ENCODE peak calls at places on chromosomes 16 and 17, in nine cellular contexts. W, X, H, Y, L, G, P, Q and K are unnamed samples.
A peak's percentile ranks its signal among the peaks of the same experiment; 100 is the strongest.

GRCh38 chr16:84215531-84215930 is 24.3 kb downstream of the KCNG4 start:
- DNase-seq in W (no peak), X (no peak), H (no peak), Y (no peak), L (no peak), G (no peak), P (no peak), Q (no peak), K (no peak)

GRCh38 chr17:36703860-36704266 is 102.5 kb downstream of the MRM1 start:
- DNase-seq in W (peak; percentile 48), X (peak; percentile 47), H (no peak), Y (no peak), L (peak; percentile 29), G (peak; percentile 22), P (peak; percentile 15), Q (peak; percentile 22), K (peak; percentile 38)

GRCh38 chr17:32723310-32723955 is 153.5 kb downstream of the MYO1D start:
- DNase-seq in W (no peak), X (no peak), H (no peak), Y (no peak), L (no peak), G (no peak), P (no peak), Q (no peak), K (no peak)

GRCh38 chr16:58492735-58493134 is 7.2 kb upstream of the NDRG4 start:
- DNase-seq in W (no peak), X (no peak), H (no peak), Y (no peak), L (no peak), G (no peak), P (no peak), Q (no peak), K (no peak)

GRCh38 chr17:33964344-33964979 is 290.6 kb upstream of the CCL2 start:
- DNase-seq in W (no peak), X (peak; percentile 27), H (peak; percentile 23), Y (no peak), L (no peak), G (no peak), P (no peak), Q (peak; percentile 20), K (no peak)

GRCh38 chr16:23424292-23424958 is 28.6 kb downstream of the COG7 start:
- DNase-seq in W (no peak), X (peak; percentile 82), H (no peak), Y (peak; percentile 18), L (no peak), G (no peak), P (peak; percentile 84), Q (peak; percentile 90), K (no peak)

GRCh38 chr17:13118311-13118710 is 100.5 kb upstream of the ELAC2 start:
- DNase-seq in W (no peak), X (no peak), H (no peak), Y (no peak), L (no peak), G (no peak), P (no peak), Q (no peak), K (no peak)

GRCh38 chr17:10073026-10073425 is 125.4 kb downstream of the GAS7 start:
- DNase-seq in W (no peak), X (no peak), H (no peak), Y (peak; percentile 9), L (no peak), G (no peak), P (no peak), Q (no peak), K (no peak)

GRCh38 chr17:10103712-10104111 is 94.7 kb downstream of the GAS7 start:
- DNase-seq in W (no peak), X (no peak), H (no peak), Y (no peak), L (no peak), G (no peak), P (no peak), Q (no peak), K (no peak)

GRCh38 chr16:11684231-11685025 is 16.2 kb downstream of the SNN start:
- DNase-seq in W (no peak), X (no peak), H (no peak), Y (no peak), L (no peak), G (no peak), P (no peak), Q (no peak), K (no peak)
- H3K4me1 ChIP-seq in W (peaks cover 79% of the 10 kb centered on the region), X (peaks cover 16% of the 10 kb centered on the region), H (no peaks in the 10 kb centered on the region), Y (peaks cover 7% of the 10 kb centered on the region), L (peaks cover 42% of the 10 kb centered on the region), G (peaks cover 71% of the 10 kb centered on the region), P (peaks cover 8% of the 10 kb centered on the region), Q (peaks cover 22% of the 10 kb centered on the region), K (peaks cover 17% of the 10 kb centered on the region)

DNA sequence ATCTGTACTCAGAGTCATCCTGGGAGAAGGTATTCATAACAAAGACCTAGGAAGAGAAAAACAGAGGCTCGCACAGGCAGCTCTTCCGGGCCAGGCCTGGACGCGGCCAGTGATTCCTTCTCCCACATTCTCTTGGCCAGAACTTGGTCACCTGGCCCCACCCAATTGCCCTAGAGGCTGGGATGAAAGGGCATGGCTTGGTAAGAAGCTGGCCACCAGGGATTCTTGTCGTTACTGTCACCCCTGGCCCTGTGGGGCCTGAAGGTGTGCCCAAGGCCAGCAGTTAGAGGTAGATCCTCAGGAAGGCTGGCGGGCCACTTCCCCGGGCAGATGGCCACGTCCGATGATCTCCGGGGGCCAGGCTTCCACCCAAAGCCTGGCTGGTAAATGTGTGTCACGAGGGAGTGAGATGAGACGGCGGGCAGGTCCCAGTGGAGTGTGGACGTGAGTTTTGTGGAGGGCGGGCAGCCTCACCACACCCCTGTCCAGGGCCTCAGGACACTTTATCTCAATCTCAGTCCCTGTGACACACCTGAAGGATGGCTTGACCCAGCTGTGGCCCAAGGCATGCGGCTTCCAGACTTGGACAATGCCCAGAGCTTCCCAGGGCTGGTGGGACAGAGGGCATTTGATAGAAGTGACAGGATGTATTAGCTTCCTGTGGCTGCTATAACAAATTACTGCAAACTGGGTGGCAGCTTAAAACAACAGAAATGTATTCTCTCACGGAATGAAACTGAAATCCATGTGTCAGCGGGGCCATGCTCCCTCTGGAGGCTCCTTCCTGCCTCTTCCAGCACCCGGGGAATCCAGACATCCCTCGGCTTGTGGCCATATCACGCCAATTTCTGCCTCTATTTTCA is 66.3 kb upstream of the GSE1 start:
- DNase-seq in W (no peak), X (no peak), H (no peak), Y (no peak), L (no peak), G (no peak), P (no peak), Q (no peak), K (no peak)
- TF ChIP-seq CTCF in W (no peak), X (no peak), H (peak; percentile 74), Y (no peak), L (no peak), G (no peak), P (no peak), Q (peak; percentile 12), K (no peak)

GRCh38 chr16:81485824-81486554 is 41.4 kb downstream of the CMIP start:
- DNase-seq in W (no peak), X (no peak), H (no peak), Y (no peak), L (no peak), G (no peak), P (no peak), Q (no peak), K (peak; percentile 92)

GRCh38 chr16:81482329-81483063 is 37.9 kb downstream of the CMIP start:
- DNase-seq in W (no peak), X (no peak), H (no peak), Y (no peak), L (no peak), G (no peak), P (no peak), Q (no peak), K (no peak)

GRCh38 chr16:81485225-81485624 is 40.6 kb downstream of the CMIP start:
- DNase-seq in W (no peak), X (no peak), H (no peak), Y (no peak), L (no peak), G (no peak), P (no peak), Q (no peak), K (no peak)

GRCh38 chr16:81483064-81483969 is 38.7 kb downstream of the CMIP start:
- DNase-seq in W (no peak), X (no peak), H (peak; percentile 36), Y (no peak), L (no peak), G (no peak), P (no peak), Q (no peak), K (no peak)

GRCh38 chr16:81483970-81484595 is 39.5 kb downstream of the CMIP start:
- DNase-seq in W (no peak), X (no peak), H (no peak), Y (no peak), L (no peak), G (no peak), P (no peak), Q (no peak), K (no peak)
- H3K4me1 ChIP-seq in W (peaks cover 72% of the 10 kb centered on the region), X (no peaks in the 10 kb centered on the region), H (peaks cover 72% of the 10 kb centered on the region), Y (peaks cover 10% of the 10 kb centered on the region), L (peaks cover 11% of the 10 kb centered on the region), G (peaks cover 49% of the 10 kb centered on the region), P (peaks cover 7% of the 10 kb centered on the region), Q (peaks cover 100% of the 10 kb centered on the region), K (peaks cover 21% of the 10 kb centered on the region)

GRCh38 chr17:39244600-39245570 is 19.1 kb upstream of the STAC2 start:
- DNase-seq in W (peak; percentile 79), X (peak; percentile 92), H (peak; percentile 85), Y (peak; percentile 90), L (peak; percentile 89), G (peak; percentile 77), P (peak; percentile 90), Q (peak; percentile 91), K (peak; percentile 90)

GRCh38 chr17:39240631-39241030 is 14.9 kb upstream of the STAC2 start:
- DNase-seq in W (no peak), X (no peak), H (no peak), Y (no peak), L (no peak), G (no peak), P (no peak), Q (no peak), K (no peak)

GRCh38 chr17:39244016-39244599 is 18.4 kb upstream of the STAC2 start:
- DNase-seq in W (no peak), X (no peak), H (no peak), Y (no peak), L (no peak), G (no peak), P (no peak), Q (no peak), K (no peak)

GRCh38 chr17:39243155-39243554 is 17.4 kb upstream of the STAC2 start:
- DNase-seq in W (no peak), X (no peak), H (no peak), Y (no peak), L (no peak), G (no peak), P (no peak), Q (no peak), K (no peak)

DNA sequence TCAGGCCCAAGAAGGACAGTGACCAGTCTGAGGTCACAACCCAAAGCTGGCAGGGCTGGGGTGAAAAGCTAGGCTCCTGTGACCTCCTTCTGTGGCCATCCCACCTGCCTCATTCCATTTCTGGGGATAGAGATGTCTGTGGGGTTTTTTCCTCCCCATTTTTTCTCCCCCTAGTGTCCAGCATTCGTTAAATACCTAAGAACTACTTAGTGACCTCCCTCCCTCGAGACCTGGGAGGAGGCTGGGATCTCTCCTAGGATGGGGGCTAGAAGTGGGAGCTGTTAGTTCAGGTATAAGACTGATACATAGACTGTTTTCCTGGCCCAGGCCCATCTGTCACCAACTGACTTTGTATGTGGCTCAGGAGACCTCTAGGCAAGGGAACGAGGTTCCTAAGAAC is 20.5 kb upstream of the STAC2 start:
- DNase-seq in W (no peak), X (no peak), H (no peak), Y (no peak), L (no peak), G (no peak), P (no peak), Q (no peak), K (no peak)
- TF ChIP-seq CTCF in W (no peak), X (no peak), H (no peak), Y (no peak), L (no peak), G (no peak), P (no peak), Q (peak; percentile 9), K (no peak)